ENCODE peak calls at places on chromosomes 3 and 15, in seven cellular contexts. I, L, J, V, A, G and H are unnamed samples.

GRCh38 chr3:191066669-191067068 is 132.4 kb upstream of the OSTN start:
- DNase-seq in V (no peak), I (no peak), A (no peak), L (no peak), G (no peak), J (no peak), H (no peak)

GRCh38 chr3:18725668-18726407 is 300.7 kb upstream of the SATB1 start:
- DNase-seq in J (no peak), V (no peak), A (no peak), L (no peak), I (peak; percentile 21), G (no peak), H (no peak)

GRCh38 chr3:63895422-63896189 is 16.6 kb downstream of the SCAANT1 start:
- DNase-seq in L (no peak), A (no peak), J (no peak), V (no peak), G (no peak), I (no peak), H (no peak)

GRCh38 chr15:94196536-94196935 is 34.8 kb upstream of the MCTP2 start:
- DNase-seq in A (no peak), L (no peak), G (no peak), I (no peak), J (no peak), V (no peak), H (no peak)

GRCh38 chr15:31361764-31362120 is 35.1 kb downstream of the KLF13 start:
- DNase-seq in A (no peak), V (no peak), G (no peak), J (no peak), I (no peak), L (no peak), H (no peak)

GRCh38 chr3:67647390-67647878 is 7.0 kb downstream of the SUCLG2 start:
- DNase-seq in A (no peak), I (no peak), V (no peak), L (peak; percentile 63), G (peak; percentile 40), J (no peak), H (no peak)

GRCh38 chr15:62262305-62262941 is 97.3 kb upstream of the C2CD4B start:
- DNase-seq in J (no peak), L (no peak), I (no peak), V (no peak), G (no peak), A (no peak), H (no peak)

GRCh38 chr3:54134155-54134554 is 11.8 kb downstream of the CACNA2D3 start:
- DNase-seq in A (no peak), L (no peak), G (no peak), V (no peak), J (no peak), I (no peak), H (no peak)

GRCh38 chr3:97996988-97997387 is 24.8 kb upstream of the RIOX2 start:
- DNase-seq in I (no peak), J (no peak), L (no peak), A (no peak), V (no peak), G (no peak), H (no peak)

GRCh38 chr3:110995461-110996226 is 76.0 kb upstream of the NECTIN3 start:
- DNase-seq in V (no peak), A (no peak), I (no peak), J (no peak), L (no peak), G (no peak), H (no peak)

GRCh38 chr3:54827056-54827687 is 100.7 kb downstream of the LRTM1 start:
- DNase-seq in V (no peak), J (no peak), G (no peak), I (no peak), L (no peak), A (no peak), H (no peak)

GRCh38 chr15:96064351-96064756 is 266.1 kb upstream of the NR2F2 start:
- DNase-seq in A (no peak), I (no peak), G (no peak), J (no peak), L (no peak), V (no peak), H (no peak)

GRCh38 chr15:43508421-43508820 is 9.0 kb upstream of the MAP1A start:
- DNase-seq in J (no peak), L (no peak), I (no peak), A (no peak), V (no peak), G (no peak), H (no peak)

GRCh38 chr3:15431256-15431837 is 3.9 kb downstream of the EAF1 start:
- DNase-seq in L (no peak), A (no peak), I (no peak), V (no peak), J (no peak), G (no peak), H (no peak)

GRCh38 chr3:51687472-51688205 is 16.6 kb downstream of the TEX264 start:
- DNase-seq in A (no peak), J (no peak), V (no peak), I (peak; percentile 10), G (no peak), L (no peak), H (no peak)

GRCh38 chr15:65862682-65863081 is 6.6 kb upstream of the RAB11A start:
- DNase-seq in A (no peak), J (peak; percentile 93), V (no peak), G (no peak), I (peak; percentile 71), L (no peak), H (no peak)

GRCh38 chr3:23425410-23425809 is 222.3 kb downstream of the UBE2E2 start:
- DNase-seq in G (no peak), I (no peak), J (no peak), A (no peak), V (no peak), L (no peak), H (no peak)

GRCh38 chr3:52904552-52904951 is 7.2 kb upstream of the STIMATE start:
- DNase-seq in A (no peak), V (no peak), J (no peak), I (no peak), G (no peak), L (no peak), H (no peak)

GRCh38 chr3:63228677-63229076 is 49.4 kb upstream of the SYNPR start:
- DNase-seq in V (no peak), J (peak; percentile 73), L (no peak), A (no peak), I (no peak), G (no peak), H (no peak)

GRCh38 chr3:29346828-29347227 is 66.0 kb downstream of the RBMS3 start:
- DNase-seq in J (no peak), A (no peak), V (no peak), L (no peak), G (no peak), I (no peak), H (no peak)

GRCh38 chr3:172259191-172259590 is 189.1 kb downstream of the GHSR start:
- DNase-seq in L (no peak), J (no peak), G (no peak), V (no peak), A (no peak), I (no peak), H (no peak)

GRCh38 chr15:68407886-68408500 is 24.0 kb downstream of the ITGA11 start:
- DNase-seq in J (peak; percentile 42), I (no peak), V (peak; percentile 35), L (no peak), G (no peak), A (peak; percentile 19), H (no peak)

GRCh38 chr3:59422312-59422711 is 372.5 kb upstream of the CFAP20DC start:
- DNase-seq in G (no peak), J (no peak), L (no peak), I (no peak), A (no peak), V (no peak), H (no peak)

GRCh38 chr3:196712514-196713413 is 587 bp downstream of the PIGX start:
- DNase-seq in L (peak; percentile 83), A (peak; percentile 43), V (peak; percentile 85), G (peak; percentile 25), J (peak; percentile 81), I (peak; percentile 66), H (no peak)
- TF ChIP-seq CTCF in L (no peak), A (no peak), V (no peak), G (no peak), J (no peak), I (no peak), H (no peak)

GRCh38 chr3:184003187-184003967 is 14.3 kb downstream of the ABCC5 start:
- DNase-seq in L (no peak), V (no peak), I (no peak), A (no peak), G (no peak), J (no peak), H (no peak)
- H3K27ac ChIP-seq in L (peak overlapping the region; percentile 84), V (no peak overlapping the region), I (no peak overlapping the region), A (no peak overlapping the region), G (no peak overlapping the region), J (no peak overlapping the region), H (peak overlapping the region; percentile 83)

GRCh38 chr15:27816790-27817189 is 282.3 kb downstream of the OCA2 start:
- DNase-seq in G (no peak), A (no peak), I (no peak), V (no peak), L (no peak), J (no peak), H (no peak)

GRCh38 chr15:27817258-27817657 is 281.9 kb downstream of the OCA2 start:
- DNase-seq in G (no peak), I (no peak), V (no peak), J (no peak), L (no peak), A (no peak), H (no peak)

GRCh38 chr15:27813139-27813538 is 286.0 kb downstream of the OCA2 start:
- DNase-seq in V (no peak), G (no peak), J (no peak), L (no peak), A (no peak), I (no peak), H (no peak)

GRCh38 chr15:27820232-27820631 is 278.9 kb downstream of the OCA2 start:
- DNase-seq in L (no peak), A (no peak), J (no peak), I (no peak), V (no peak), G (no peak), H (no peak)

GRCh38 chr15:27815035-27815434 is 284.1 kb downstream of the OCA2 start:
- DNase-seq in L (no peak), I (no peak), A (no peak), V (no peak), J (no peak), G (no peak), H (no peak)
- H3K4me1 ChIP-seq in L (no peaks in the 10 kb centered on the region), I (no peaks in the 10 kb centered on the region), A (no peaks in the 10 kb centered on the region), V (no peaks in the 10 kb centered on the region), J (no peaks in the 10 kb centered on the region), G (no peaks in the 10 kb centered on the region), H (no peaks in the 10 kb centered on the region)

DNA sequence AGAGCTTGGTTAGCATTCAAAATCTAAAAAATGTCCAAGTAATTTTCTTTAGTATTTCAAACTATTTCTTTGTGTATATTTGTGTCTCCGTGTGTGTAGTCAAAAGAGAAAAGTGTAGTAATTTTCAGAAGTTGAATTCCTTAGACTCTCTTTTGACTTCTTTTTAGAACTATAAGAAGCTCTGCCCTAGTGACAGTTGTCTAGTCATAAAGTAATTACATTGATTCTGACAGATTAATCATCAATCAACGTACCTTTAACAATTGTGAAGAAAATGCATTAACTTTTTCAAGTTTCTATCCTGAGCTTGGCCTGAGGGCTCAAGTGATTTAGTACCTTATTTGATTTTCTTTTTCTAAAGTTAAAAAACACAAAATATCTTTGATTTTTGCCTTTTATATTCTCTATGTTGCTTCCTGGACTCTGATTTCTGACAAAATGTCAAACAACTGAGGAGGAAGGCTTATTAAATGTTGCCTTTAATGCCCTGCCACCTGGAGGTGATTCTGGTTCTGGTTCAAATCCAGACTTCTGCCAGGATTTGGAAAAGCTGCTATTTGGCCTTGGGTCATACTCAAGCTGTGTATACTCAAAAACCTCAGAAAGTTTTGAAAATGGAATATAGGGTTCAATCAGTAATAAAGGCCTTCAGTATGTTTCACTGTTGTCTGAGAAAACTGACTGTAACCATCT is 653.6 kb downstream of the NSUN3 start:
- DNase-seq in G (no peak), L (no peak), I (no peak), V (no peak), J (peak; percentile 44), A (no peak), H (no peak)
- TF ChIP-seq CTCF in G (no peak), L (no peak), I (no peak), V (no peak), J (peak; percentile 66), A (no peak), H (no peak)